ENCODE peak calls at places on chromosome 4, in six cellular contexts. W is uterus; E is WERI-Rb-1; T is CD8-positive, alpha-beta T cell; H is HFF-Myc; I is nephron progenitor cell. P is an unnamed sample.

GRCh38 chr4:151744614-151745013 is 16.2 kb downstream of the GATB start:
- DNase-seq in T (no peak), W (no peak), E (no peak), H (peak; percentile 79), I (no peak), P (no peak)

GRCh38 chr4:3845744-3846429 is 79.7 kb downstream of the ADRA2C start:
- DNase-seq in W (no peak), H (no peak), T (no peak), I (no peak), E (no peak), P (no peak)

GRCh38 chr4:147463065-147463464 is 17.8 kb upstream of the EDNRA start:
- DNase-seq in E (no peak), I (no peak), W (no peak), H (no peak), T (no peak), P (no peak)

GRCh38 chr4:3461515-3462291 is 1.4 kb upstream of the DOK7 start:
- DNase-seq in E (no peak), I (no peak), H (no peak), W (no peak), T (no peak), P (peak; percentile 29)

GRCh38 chr4:40190465-40190864 is 6.4 kb upstream of the RHOH start:
- DNase-seq in W (no peak), H (no peak), T (no peak), E (no peak), I (no peak), P (no peak)

GRCh38 chr4:16573181-16573580 is 325.3 kb downstream of the LDB2 start:
- DNase-seq in E (no peak), W (peak; percentile 33), I (no peak), T (no peak), H (no peak), P (no peak)

GRCh38 chr4:29983890-29984289 is 736.3 kb upstream of the PCDH7 start:
- DNase-seq in E (no peak), W (no peak), I (no peak), T (no peak), H (no peak), P (no peak)

GRCh38 chr4:82500830-82501229 is 61.0 kb downstream of the TMEM150C start:
- DNase-seq in W (no peak), I (no peak), H (no peak), T (no peak), E (no peak), P (peak; percentile 30)

GRCh38 chr4:6777636-6778281 is 4.8 kb upstream of the KIAA0232 start:
- DNase-seq in W (no peak), H (no peak), E (no peak), T (peak; percentile 31), I (no peak), P (no peak)

GRCh38 chr4:4226606-4227438 is at the start of gene OTOP1:
- DNase-seq in H (no peak), T (no peak), W (no peak), E (no peak), I (peak; percentile 14), P (peak; percentile 46)

GRCh38 chr4:69054578-69055200 is 41.6 kb upstream of the UGT2B7 start:
- DNase-seq in T (no peak), H (peak; percentile 30), W (no peak), I (no peak), E (no peak), P (no peak)

GRCh38 chr4:125070869-125071268 is 243.9 kb upstream of the FAT4 start:
- DNase-seq in H (no peak), E (peak; percentile 66), I (no peak), W (no peak), T (no peak), P (peak; percentile 28)

GRCh38 chr4:143381171-143382118 is 44.8 kb downstream of the GAB1 start:
- DNase-seq in T (no peak), W (peak; percentile 85), H (peak; percentile 86), E (no peak), I (no peak), P (no peak)

GRCh38 chr4:1245481-1246051 is 3.4 kb downstream of the CTBP1 start:
- DNase-seq in W (no peak), H (no peak), I (no peak), T (no peak), E (no peak), P (no peak)

GRCh38 chr4:70927502-70928139 is 25.5 kb downstream of the MOB1B start:
- DNase-seq in I (no peak), W (no peak), E (no peak), T (peak; percentile 16), H (no peak), P (no peak)

GRCh38 chr4:163191999-163192398 is 25.3 kb upstream of the NAF1 start:
- DNase-seq in T (no peak), E (no peak), W (no peak), H (no peak), I (no peak), P (no peak)

GRCh38 chr4:72375050-72375736 is 193.8 kb downstream of the ADAMTS3 start:
- DNase-seq in E (no peak), H (no peak), I (no peak), T (no peak), W (no peak), P (no peak)

GRCh38 chr4:2931765-2932560 is 31.2 kb downstream of the NOP14 start:
- DNase-seq in T (peak; percentile 56), H (no peak), E (no peak), I (no peak), W (peak; percentile 25), P (no peak)

GRCh38 chr4:165711436-165711835 is 161.6 kb upstream of the TLL1 start:
- DNase-seq in T (no peak), H (no peak), E (no peak), W (no peak), I (no peak), P (no peak)

DNA sequence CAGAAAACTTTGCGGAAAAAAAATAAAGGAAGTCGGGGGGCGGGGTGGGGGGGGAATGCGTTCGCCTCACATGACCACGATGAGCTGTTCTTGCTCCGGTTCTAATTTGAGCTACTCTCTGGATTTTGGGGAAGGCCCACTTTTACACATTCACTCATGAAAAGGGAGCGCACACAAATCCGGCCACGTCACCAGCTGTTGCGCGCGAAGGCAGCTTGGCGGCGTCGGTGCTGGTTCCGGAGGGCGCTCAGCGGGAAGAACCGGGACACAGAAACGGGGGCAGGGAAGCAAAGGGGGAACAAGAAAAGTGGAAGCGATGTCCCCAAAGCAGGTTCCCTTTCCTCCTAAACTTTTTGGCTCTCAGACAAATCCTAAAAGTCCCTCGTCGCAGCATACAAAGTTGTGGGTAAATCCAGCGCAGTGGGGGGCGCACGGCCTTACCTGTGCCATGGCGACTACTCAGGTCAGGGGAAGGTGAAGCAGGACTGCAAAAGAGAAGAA is 590 bp downstream of the ANXA5 start:
- DNase-seq in E (peak; percentile 52), I (peak; percentile 45), T (peak; percentile 58), W (peak; percentile 82), H (no peak), P (no peak)
- TF ChIP-seq CTCF in E (no peak), I (no peak), T (no peak), W (peak; percentile 32), H (peak; percentile 3), P (no peak)

DNA sequence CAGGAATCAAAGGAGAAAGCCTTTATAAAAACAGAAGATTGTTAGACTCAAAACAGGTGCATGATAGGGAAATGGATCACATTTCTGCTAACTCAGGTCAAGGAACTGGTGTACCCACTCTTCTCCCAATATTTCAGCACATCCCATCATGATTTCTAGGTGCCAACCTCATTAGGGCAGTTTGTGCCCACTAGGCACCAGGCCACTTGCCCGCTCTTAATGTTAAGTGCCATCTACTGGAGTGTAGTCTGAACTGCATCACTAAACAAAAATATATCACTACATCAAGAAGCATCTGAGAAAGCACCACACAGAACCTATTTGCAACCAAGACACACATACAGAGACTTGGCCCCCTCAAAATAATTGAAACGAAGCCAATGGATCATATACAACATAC is 140.4 kb upstream of the GRID2 start:
- DNase-seq in I (no peak), E (no peak), H (no peak), W (no peak), T (no peak), P (no peak)
- TF ChIP-seq CTCF in I (no peak), E (peak; percentile 65), H (peak; percentile 6), W (no peak), T (no peak), P (peak; percentile 31)

GRCh38 chr4:55001538-55001937 is 123.9 kb downstream of the KDR start:
- DNase-seq in E (no peak), W (no peak), I (no peak), T (no peak), H (no peak), P (no peak)

GRCh38 chr4:55002431-55002830 is 123.0 kb downstream of the KDR start:
- DNase-seq in H (no peak), T (no peak), E (no peak), W (no peak), I (no peak), P (no peak)

GRCh38 chr4:55004831-55005230 is 120.6 kb downstream of the KDR start:
- DNase-seq in H (no peak), I (no peak), W (no peak), T (no peak), E (no peak), P (no peak)

DNA sequence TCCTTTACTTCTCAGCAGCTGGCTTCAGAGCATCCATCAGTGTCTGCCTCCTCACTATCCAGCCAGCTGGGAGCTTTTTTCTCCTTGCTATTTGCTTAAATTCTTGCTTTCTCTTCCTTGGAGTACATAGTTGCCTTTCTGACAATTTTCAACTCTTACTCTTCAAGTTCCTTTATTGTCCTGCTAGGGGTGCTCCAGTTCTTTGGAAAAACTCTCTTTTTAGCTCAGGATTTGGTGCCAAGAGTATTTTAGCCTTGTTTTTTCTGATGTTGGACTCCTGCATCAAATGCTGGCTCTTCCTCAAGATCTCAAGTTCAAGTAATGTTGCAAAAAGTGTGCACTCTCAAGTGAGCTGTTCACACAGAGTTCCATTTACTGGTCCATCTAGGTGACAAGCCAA is 126.4 kb downstream of the KDR start:
- DNase-seq in W (no peak), H (no peak), T (no peak), E (no peak), I (no peak), P (no peak)
- TF ChIP-seq CTCF in W (peak; percentile 71), H (no peak), T (no peak), E (no peak), I (peak; percentile 34), P (no peak)

GRCh38 chr4:94649381-94650128 is 108.2 kb upstream of the BMPR1B start:
- DNase-seq in E (no peak), H (no peak), T (no peak), I (no peak), W (no peak), P (no peak)
- TF ChIP-seq CTCF in E (no peak), H (no peak), T (no peak), I (no peak), W (no peak), P (no peak)

DNA sequence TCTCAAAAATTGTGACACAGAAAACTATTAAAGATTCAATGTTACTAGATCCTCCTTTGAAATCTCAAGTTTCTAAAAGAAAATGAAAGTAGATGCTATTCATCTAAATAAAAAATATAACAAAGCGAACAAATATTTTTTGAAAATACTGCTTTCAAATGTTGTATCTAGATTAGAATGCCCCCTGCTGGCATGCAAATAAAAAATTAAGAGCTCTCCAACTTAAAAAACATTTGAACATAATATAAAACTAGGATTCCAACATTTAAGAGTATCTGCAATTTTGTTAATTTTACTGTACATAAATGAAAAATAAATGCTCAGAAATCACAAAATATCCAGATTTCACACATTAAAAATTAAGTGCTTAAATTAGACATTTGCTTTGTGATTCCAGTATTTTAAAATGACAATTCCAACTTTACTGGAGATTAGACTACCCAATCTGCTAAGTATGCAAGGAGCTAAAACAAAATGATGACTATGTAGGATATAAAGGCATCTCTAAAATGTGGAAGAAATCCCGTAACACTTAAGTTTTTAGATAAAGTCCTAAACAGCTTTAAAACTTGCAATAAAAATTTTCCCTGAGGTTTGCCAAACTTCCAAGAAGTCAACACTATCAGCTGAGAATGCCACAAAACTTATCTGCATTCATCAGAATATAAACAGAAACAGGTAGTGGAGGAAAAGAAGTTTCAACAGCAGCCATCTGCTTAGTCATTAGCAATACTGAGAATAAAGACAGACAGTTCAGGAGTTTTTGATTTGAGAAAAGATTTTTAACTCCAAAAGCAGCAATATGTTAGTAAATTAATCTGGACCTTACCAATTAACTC is 32.6 kb downstream of the DHX15 start:
- DNase-seq in T (no peak), E (no peak), W (no peak), I (no peak), H (no peak), P (no peak)
- TF ChIP-seq CTCF in T (peak; percentile 57), E (no peak), W (no peak), I (no peak), H (peak; percentile 32), P (peak; percentile 55)

P was measured in glutamatergic neuron.